ENCODE peak calls at places on chromosome 4, in seven cellular contexts. J is cardiac muscle cell, B is HepG2, E is PC-3, T is hepatocyte, S is heart left ventricle, N is PC-9. Q is an unnamed sample. For H3K9me3, the result is how much of the 10 kb centered on the place peaks cover.

GRCh38 chr4:55819634-55820033 is at the start of gene EXOC1L:
- DNase-seq in J (peak), B (peak), E (no peak), T (peak), S (no peak), N (no peak), Q (peak)

GRCh38 chr4:122911588-122911987 is 10.8 kb downstream of the NUDT6 start:
- DNase-seq in J (no peak), B (no peak), E (no peak), T (no peak), S (no peak), N (no peak), Q (no peak)

GRCh38 chr4:189092596-189092995 is 848.1 kb upstream of the FRG1 start:
- DNase-seq in J (no peak), B (no peak), E (no peak), T (no peak), S (no peak), N (no peak), Q (no peak)

GRCh38 chr4:38868055-38868965 is 704 bp downstream of the FAM114A1 start:
- DNase-seq in J (peak), B (no peak), E (no peak), T (peak), S (peak), N (peak), Q (peak)

GRCh38 chr4:48315728-48316630 is 25.4 kb upstream of the SLAIN2 start:
- DNase-seq in J (peak), B (peak), E (peak), T (peak), S (no peak), N (peak), Q (no peak)

GRCh38 chr4:118765399-118765798 is 70.5 kb downstream of the SEC24D start:
- DNase-seq in J (peak), B (no peak), E (peak), T (peak), S (no peak), N (no peak), Q (no peak)

GRCh38 chr4:140291259-140291658 is 82.2 kb upstream of the SCOC start:
- DNase-seq in J (no peak), B (no peak), E (peak), T (no peak), S (no peak), N (no peak), Q (no peak)

GRCh38 chr4:7160951-7161440 is 31.3 kb upstream of the SORCS2 start:
- DNase-seq in J (no peak), B (peak), E (no peak), T (no peak), S (no peak), N (no peak), Q (no peak)

GRCh38 chr4:76386566-76387305 is 34.2 kb downstream of the CCDC158 start:
- DNase-seq in J (no peak), B (no peak), E (no peak), T (no peak), S (no peak), N (no peak), Q (no peak)

GRCh38 chr4:53321151-53321987 is 44.5 kb downstream of the SCFD2 start:
- DNase-seq in J (no peak), B (no peak), E (peak), T (no peak), S (no peak), N (no peak), Q (no peak)

GRCh38 chr4:123396294-123397275 is at the start of gene SPRY1:
- DNase-seq in J (peak), B (peak), E (peak), T (peak), S (peak), N (peak), Q (peak)

GRCh38 chr4:47926667-47927258 is 12.4 kb upstream of the NFXL1 start:
- DNase-seq in J (peak), B (peak), E (peak), T (peak), S (peak), N (peak), Q (peak)

GRCh38 chr4:109434793-109435080 is 1.1 kb downstream of the SEC24B start:
- DNase-seq in J (no peak), B (no peak), E (no peak), T (no peak), S (no peak), N (no peak), Q (no peak)

GRCh38 chr4:73447701-73448100 is 11.7 kb downstream of the AFP start:
- DNase-seq in J (no peak), B (no peak), E (peak), T (no peak), S (no peak), N (no peak), Q (no peak)

GRCh38 chr4:74793757-74794340 is 474 bp downstream of the BTC start:
- DNase-seq in J (peak), B (peak), E (peak), T (peak), S (peak), N (peak), Q (peak)

GRCh38 chr4:28225005-28225404 is 1364.4 kb downstream of the STIM2 start:
- DNase-seq in J (peak), B (no peak), E (peak), T (peak), S (no peak), N (peak), Q (no peak)

GRCh38 chr4:123616970-123617392 is 220.4 kb downstream of the SPRY1 start:
- DNase-seq in J (no peak), B (no peak), E (peak), T (peak), S (peak), N (no peak), Q (peak)

GRCh38 chr4:10075953-10076391 is 40.6 kb downstream of the WDR1 start:
- DNase-seq in J (no peak), B (no peak), E (no peak), T (no peak), S (no peak), N (no peak), Q (peak)

GRCh38 chr4:56181140-56181950 is 205.9 kb downstream of the AASDH start:
- DNase-seq in J (no peak), B (no peak), E (no peak), T (no peak), S (no peak), N (no peak), Q (no peak)

GRCh38 chr4:985123-985830 is 1.6 kb upstream of the IDUA start:
- DNase-seq in J (peak), B (peak), E (peak), T (peak), S (peak), N (peak), Q (peak)

GRCh38 chr4:136931771-136932170 is 600.5 kb downstream of the PCDH18 start:
- DNase-seq in J (no peak), B (no peak), E (no peak), T (no peak), S (no peak), N (no peak), Q (no peak)

GRCh38 chr4:164977243-164978164 is at the start of gene TRIM61:
- DNase-seq in J (peak), B (no peak), E (no peak), T (no peak), S (peak), N (no peak), Q (peak)

GRCh38 chr4:155491336-155492131 is 114.8 kb upstream of the MAP9 start:
- DNase-seq in J (no peak), B (no peak), E (no peak), T (no peak), S (no peak), N (no peak), Q (no peak)

GRCh38 chr4:92270908-92271307 is 32.9 kb upstream of the GRID2 start:
- DNase-seq in J (peak), B (no peak), E (peak), T (no peak), S (no peak), N (no peak), Q (no peak)

GRCh38 chr4:38925492-38926418 is 58.1 kb downstream of the FAM114A1 start:
- DNase-seq in J (no peak), B (no peak), E (no peak), T (peak), S (no peak), N (no peak), Q (no peak)

GRCh38 chr4:2935762-2936743 is 27.2 kb downstream of the NOP14 start:
- DNase-seq in J (no peak), B (no peak), E (peak), T (peak), S (no peak), N (peak), Q (no peak)

GRCh38 chr4:176729489-176729888 is 63.2 kb downstream of the VEGFC start:
- DNase-seq in J (no peak), B (no peak), E (no peak), T (no peak), S (no peak), N (no peak), Q (no peak)

GRCh38 chr4:158958489-158959270 is 144.2 kb upstream of the RAPGEF2 start:
- DNase-seq in J (no peak), B (no peak), E (no peak), T (no peak), S (no peak), N (no peak), Q (no peak)

DNA sequence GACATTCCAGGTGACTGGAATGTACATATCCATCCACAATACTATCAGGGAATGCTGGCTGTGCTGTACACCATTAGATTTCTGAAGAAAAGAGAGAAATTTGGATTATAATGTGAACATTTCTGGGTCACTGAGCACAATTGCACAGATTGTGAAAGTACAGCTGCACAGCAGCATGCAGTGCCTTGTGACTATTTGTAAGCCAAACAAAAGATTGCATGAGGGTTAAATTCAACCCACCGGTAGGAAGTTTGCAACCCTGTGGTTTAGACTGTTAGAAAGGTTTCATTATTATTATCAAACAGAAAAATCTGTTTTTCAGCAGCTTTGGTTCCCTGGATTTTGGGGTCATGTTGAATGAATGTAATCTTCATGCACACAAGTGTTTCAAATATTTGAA is 24.5 kb downstream of the DDIT4L start:
- DNase-seq in J (no peak), B (no peak), E (no peak), T (no peak), S (no peak), N (no peak), Q (no peak)
- H3K9me3 ChIP-seq in J (under half), B (under half), E (under half), T (under half), S (under half), N (under half), Q (under half)

GRCh38 chr4:102860928-102861327 is 7.9 kb upstream of the CISD2 start:
- DNase-seq in J (no peak), B (no peak), E (no peak), T (no peak), S (no peak), N (no peak), Q (no peak)

GRCh38 chr4:102867278-102868152 is 1.3 kb upstream of the CISD2 start:
- DNase-seq in J (no peak), B (no peak), E (no peak), T (no peak), S (no peak), N (no peak), Q (no peak)

GRCh38 chr4:102858828-102859464 is 9.8 kb upstream of the CISD2 start:
- DNase-seq in J (no peak), B (no peak), E (no peak), T (no peak), S (no peak), N (no peak), Q (no peak)

GRCh38 chr4:102862747-102863146 is 6.0 kb upstream of the CISD2 start:
- DNase-seq in J (no peak), B (no peak), E (no peak), T (no peak), S (no peak), N (no peak), Q (no peak)

GRCh38 chr4:102862016-102862415 is 6.8 kb upstream of the CISD2 start:
- DNase-seq in J (no peak), B (no peak), E (no peak), T (no peak), S (no peak), N (no peak), Q (no peak)
- H3K9me3 ChIP-seq in J (under half), B (under half), E (under half), T (under half), S (under half), N (under half), Q (under half)

DNA sequence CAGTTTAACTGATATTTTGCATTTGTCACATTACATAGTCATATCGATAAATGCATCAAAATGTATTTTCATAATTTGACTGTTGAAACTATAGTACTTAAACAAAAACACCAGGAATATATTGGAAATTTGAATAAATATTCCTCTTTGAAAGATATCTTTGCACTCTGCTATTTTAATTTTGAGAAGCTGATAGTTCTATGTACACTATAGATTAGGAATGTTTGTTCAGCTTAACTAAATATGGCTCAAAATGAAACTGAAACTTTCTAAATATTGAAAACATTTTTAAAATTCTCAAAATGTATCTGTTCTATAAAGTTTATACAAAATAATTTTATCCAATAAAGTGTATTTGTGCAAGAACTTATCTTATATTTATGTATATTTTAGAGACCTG is 510.1 kb downstream of the FSTL5 start:
- DNase-seq in J (no peak), B (no peak), E (no peak), T (no peak), S (no peak), N (no peak), Q (no peak)
- H3K9me3 ChIP-seq in J (under half), B (under half), E (under half), T (under half), S (under half), N (under half), Q (under half)

GRCh38 chr4:22238742-22239141 is 277.1 kb downstream of the ADGRA3 start:
- DNase-seq in J (peak), B (peak), E (no peak), T (peak), S (no peak), N (no peak), Q (no peak)

GRCh38 chr4:22235798-22236197 is 280.1 kb downstream of the ADGRA3 start:
- DNase-seq in J (no peak), B (no peak), E (no peak), T (no peak), S (peak), N (no peak), Q (no peak)

GRCh38 chr4:22240814-22241213 is 275.1 kb downstream of the ADGRA3 start:
- DNase-seq in J (no peak), B (no peak), E (no peak), T (no peak), S (no peak), N (no peak), Q (no peak)

GRCh38 chr4:22237846-22238513 is 277.9 kb downstream of the ADGRA3 start:
- DNase-seq in J (peak), B (peak), E (no peak), T (peak), S (no peak), N (no peak), Q (no peak)

GRCh38 chr4:22237155-22237751 is 278.6 kb downstream of the ADGRA3 start:
- DNase-seq in J (peak), B (peak), E (peak), T (peak), S (peak), N (peak), Q (peak)
- H3K9me3 ChIP-seq in J (under half), B (under half), E (under half), T (under half), S (under half), N (under half), Q (under half)

DNA sequence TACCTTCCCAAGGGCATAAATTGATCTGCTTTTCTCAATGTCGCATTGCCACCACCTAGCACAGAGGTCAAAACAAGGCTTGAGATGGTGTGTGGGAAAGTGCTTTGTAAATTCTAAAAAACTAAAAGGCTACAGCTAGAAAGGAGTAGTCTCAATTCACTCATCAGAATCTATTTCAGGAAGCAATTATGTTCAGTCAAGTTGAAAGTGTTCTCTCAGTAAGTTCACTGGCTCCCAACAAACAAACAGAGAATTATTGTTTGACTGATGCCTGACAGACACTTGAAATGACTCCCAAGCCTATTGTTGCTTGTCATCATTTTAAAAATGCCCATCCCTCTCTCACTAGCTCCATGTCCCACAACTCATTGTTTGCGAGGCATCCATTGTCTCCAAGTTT is 419.6 kb upstream of the CPEB2 start:
- DNase-seq in J (no peak), B (no peak), E (no peak), T (no peak), S (no peak), N (no peak), Q (no peak)
- H3K9me3 ChIP-seq in J (under half), B (half or more), E (under half), T (under half), S (under half), N (under half), Q (under half)

Q was measured in right cardiac atrium.